ENCODE peak calls at places on chromosomes 16 and 17, in ten cellular contexts. U, R, L, W, G, H, S, B, P and K are unnamed samples. For H3K36me3, the result is how much of the 10 kb centered on the place peaks cover.

GRCh38 chr16:87412996-87413421 is 20.9 kb downstream of the MAP1LC3B start:
- DNase-seq in W (no peak), H (no peak), S (no peak), L (no peak), U (no peak), B (no peak), G (no peak), R (peak), P (no peak), K (no peak)

GRCh38 chr17:67310406-67310805 is 56.0 kb downstream of the PSMD12 start:
- DNase-seq in U (no peak), H (no peak), P (no peak), R (no peak), S (no peak), W (no peak), G (no peak), L (no peak), B (no peak), K (no peak)

GRCh38 chr17:44970136-44970737 is 2.1 kb upstream of the C1QL1 start:
- DNase-seq in H (no peak), S (no peak), B (no peak), L (peak), G (peak), R (peak), P (no peak), W (peak), U (no peak), K (no peak)

GRCh38 chr17:17751996-17752821 is 71.0 kb downstream of the RAI1 start:
- DNase-seq in P (peak), G (peak), R (peak), U (peak), B (peak), H (peak), W (peak), L (peak), S (peak), K (peak)

GRCh38 chr17:62680541-62681052 is 53.1 kb downstream of the MRC2 start:
- DNase-seq in U (no peak), W (peak), H (no peak), G (peak), B (no peak), P (no peak), S (no peak), R (peak), L (no peak), K (peak)

GRCh38 chr17:82791532-82791931 is 39.7 kb downstream of the TBCD start:
- DNase-seq in P (no peak), B (no peak), S (no peak), H (no peak), R (no peak), L (no peak), W (no peak), G (no peak), U (no peak), K (no peak)

GRCh38 chr17:181213-182163 is at the start of gene DOC2B:
- DNase-seq in W (peak), L (peak), B (no peak), R (no peak), S (no peak), H (no peak), P (no peak), U (no peak), G (peak), K (peak)

GRCh38 chr16:23611936-23612335 is 15.8 kb upstream of the NDUFAB1 start:
- DNase-seq in R (no peak), P (no peak), W (no peak), G (no peak), B (no peak), H (no peak), S (no peak), U (no peak), L (no peak), K (no peak)

DNA sequence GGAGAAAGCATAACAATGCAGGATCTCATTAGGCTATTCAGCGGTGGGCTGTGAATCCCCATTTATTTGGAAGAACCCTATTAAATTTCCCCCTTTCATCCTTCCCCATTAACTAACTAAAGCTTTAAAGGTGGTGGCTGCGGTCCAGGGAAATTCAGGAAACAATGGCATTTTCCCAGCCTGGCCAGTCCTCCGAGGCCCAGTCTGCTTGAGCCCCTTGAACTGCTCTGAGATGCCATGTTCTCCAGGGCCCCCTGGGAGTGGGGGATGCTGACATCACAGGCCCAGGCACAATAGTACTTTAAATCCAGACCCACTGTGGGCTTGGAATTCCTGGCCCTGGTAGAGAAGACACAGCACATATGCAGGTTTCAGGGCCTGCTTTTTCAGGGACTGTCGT is 239.9 kb upstream of the CIBAR2 start:
- DNase-seq in P (no peak), S (no peak), B (no peak), W (no peak), R (no peak), H (no peak), G (no peak), L (no peak), U (no peak), K (no peak)
- H3K36me3 ChIP-seq in P (under half), S (under half), B (under half), W (under half), R (under half), H (under half), G (under half), L (under half), U (under half), K (under half)

DNA sequence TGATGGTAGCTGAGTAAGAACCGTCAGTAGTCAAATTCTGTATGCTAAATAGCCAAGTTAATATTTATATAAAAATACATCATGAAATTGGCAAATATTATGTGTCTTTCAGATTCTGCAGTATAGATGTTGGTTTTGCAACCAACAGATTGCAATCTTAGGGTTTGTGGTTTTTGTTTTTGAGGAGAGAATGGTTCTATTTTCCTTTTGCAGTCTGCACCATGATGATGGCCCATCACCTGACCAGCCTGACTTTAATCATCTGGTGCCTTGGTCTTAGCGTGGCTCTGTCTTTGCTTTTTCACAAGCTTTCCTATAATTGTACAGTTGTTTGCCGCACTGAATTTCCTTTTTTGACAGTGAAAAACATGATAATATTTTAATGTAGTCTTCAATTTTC is 50.7 kb downstream of the NUP93 start:
- DNase-seq in U (no peak), R (no peak), H (no peak), L (no peak), S (no peak), G (no peak), B (no peak), W (no peak), P (no peak), K (no peak)
- TF ChIP-seq EP300 in U (no peak), R (no peak), H (no peak), L (no peak), S (no peak), G (no peak), B (no peak), W (no peak), P (no peak), K (no peak)

GRCh38 chr17:75059369-75060345 is 12.6 kb downstream of the KCTD2 start:
- DNase-seq in H (no peak), B (no peak), L (peak), U (no peak), G (peak), P (no peak), W (no peak), R (peak), S (peak), K (no peak)
- H3K36me3 ChIP-seq in H (half or more), B (half or more), L (under half), U (under half), G (under half), P (under half), W (under half), R (under half), S (half or more), K (half or more)

GRCh38 chr17:79546386-79546785 is 64.5 kb downstream of the RBFOX3 start:
- DNase-seq in U (no peak), B (no peak), G (no peak), R (peak), L (no peak), P (no peak), W (no peak), H (peak), S (no peak), K (no peak)
- TF ChIP-seq EP300 in U (no peak), B (no peak), G (no peak), R (no peak), L (no peak), P (no peak), W (no peak), H (no peak), S (no peak), K (no peak)